ENCODE peak calls at places on chromosomes 12 and 14, in five cellular contexts. V is GM23248, T is neural progenitor cell, S is HCT116, F is MM.1S. Y is an unnamed sample.

GRCh38 chr12:102956738-102957338 is 636 bp upstream of the ASCL1 start:
- DNase-seq in S (no peak), V (no peak), F (no peak), T (no peak), Y (no peak)

GRCh38 chr12:64147011-64147671 is 75.0 kb downstream of the KICS2 start:
- DNase-seq in F (no peak), V (no peak), T (no peak), S (no peak), Y (no peak)

GRCh38 chr12:92035477-92035876 is 110.2 kb downstream of the BTG1 start:
- DNase-seq in T (no peak), F (no peak), V (no peak), S (no peak), Y (no peak)

GRCh38 chr14:100463937-100464336 is 123.3 kb downstream of the BEGAIN start:
- DNase-seq in V (no peak), T (no peak), F (no peak), S (no peak), Y (no peak)

GRCh38 chr12:53254816-53255545 is 13.1 kb upstream of the ESPL1 start:
- DNase-seq in V (no peak), S (no peak), F (no peak), T (no peak), Y (no peak)

GRCh38 chr12:95995238-95996031 is 709 bp downstream of the HAL start:
- DNase-seq in S (no peak), F (no peak), V (no peak), T (no peak), Y (no peak)

GRCh38 chr14:104550849-104551728 is 28.5 kb upstream of the C14orf180 start:
- DNase-seq in T (no peak), F (no peak), V (no peak), S (no peak), Y (peak)

GRCh38 chr14:44960646-44961045 is 1.1 kb downstream of the KLHL28 start:
- DNase-seq in S (no peak), F (no peak), T (no peak), V (peak), Y (no peak)

GRCh38 chr14:96095581-96096476 is 56.7 kb downstream of the C14orf132 start:
- DNase-seq in F (no peak), S (no peak), T (peak), V (peak), Y (peak)

GRCh38 chr12:114995891-114996290 is 311.9 kb upstream of the TBX3 start:
- DNase-seq in T (no peak), V (peak), F (no peak), S (no peak), Y (peak)

GRCh38 chr12:132194556-132194955 is 50.3 kb downstream of the NOC4L start:
- DNase-seq in V (no peak), F (no peak), S (no peak), T (no peak), Y (no peak)

GRCh38 chr12:119665164-119665929 is 2.6 kb upstream of the PRKAB1 start:
- DNase-seq in V (no peak), F (no peak), S (no peak), T (no peak), Y (no peak)

GRCh38 chr14:92924247-92924646 is 1.3 kb downstream of the CHGA start:
- DNase-seq in F (peak), S (no peak), V (no peak), T (no peak), Y (no peak)

GRCh38 chr14:95518045-95518751 is 1.7 kb upstream of the SYNE3 start:
- DNase-seq in F (peak), T (no peak), S (no peak), V (peak), Y (no peak)

GRCh38 chr12:28683371-28683770 is 465.7 kb upstream of the FAR2 start:
- DNase-seq in V (no peak), F (no peak), S (no peak), T (no peak), Y (no peak)

GRCh38 chr14:45249847-45250575 is 3.0 kb downstream of the MIS18BP1 start:
- DNase-seq in V (peak), T (no peak), S (no peak), F (peak), Y (peak)

GRCh38 chr14:52313903-52314481 is at the start of gene PTGER2:
- DNase-seq in S (peak), V (peak), T (peak), F (peak), Y (peak)

GRCh38 chr12:121793836-121794531 is 496 bp upstream of the RHOF start:
- DNase-seq in V (peak), S (peak), T (peak), F (peak), Y (peak)

GRCh38 chr14:104603623-104604401 is 760 bp downstream of the TMEM179 start:
- DNase-seq in S (no peak), F (no peak), T (no peak), V (no peak), Y (no peak)

GRCh38 chr12:28710882-28711281 is 438.2 kb upstream of the FAR2 start:
- DNase-seq in S (no peak), V (peak), F (no peak), T (no peak), Y (peak)

GRCh38 chr12:106342397-106343212 is 14.9 kb upstream of the POLR3B start:
- DNase-seq in T (no peak), F (no peak), S (no peak), V (peak), Y (peak)

GRCh38 chr12:2052861-2053674 is at the start of gene CACNA1C:
- DNase-seq in F (peak), T (peak), S (no peak), V (peak), Y (no peak)
- TF ChIP-seq EZH2 in F (no peak), T (peak), S (no peak), V (no peak), Y (peak)

DNA sequence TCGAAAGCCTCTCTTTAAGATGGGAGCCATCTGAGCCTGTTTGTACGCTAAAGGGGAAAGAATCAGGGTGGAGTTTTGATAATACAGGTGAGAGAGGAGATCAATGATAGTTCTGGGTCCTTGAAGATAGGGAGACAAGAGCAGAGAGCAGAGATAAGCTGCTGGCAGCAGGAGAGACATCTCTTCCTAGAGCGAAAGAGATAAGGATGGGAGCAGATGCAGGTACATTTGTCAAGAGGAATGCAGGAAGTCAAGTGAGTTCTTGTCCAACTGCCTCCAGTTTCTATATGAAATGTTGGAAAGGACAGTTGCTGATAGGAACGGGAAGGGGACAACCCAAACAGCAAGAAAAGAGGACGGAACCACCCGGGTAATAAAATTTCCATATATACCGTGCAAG is 24.7 kb upstream of the HIF1A start:
- DNase-seq in T (no peak), F (no peak), S (no peak), V (no peak), Y (no peak)
- H3K4me2 ChIP-seq in T (no peak), F (peak), S (no peak), V (no peak), Y (no peak)

DNA sequence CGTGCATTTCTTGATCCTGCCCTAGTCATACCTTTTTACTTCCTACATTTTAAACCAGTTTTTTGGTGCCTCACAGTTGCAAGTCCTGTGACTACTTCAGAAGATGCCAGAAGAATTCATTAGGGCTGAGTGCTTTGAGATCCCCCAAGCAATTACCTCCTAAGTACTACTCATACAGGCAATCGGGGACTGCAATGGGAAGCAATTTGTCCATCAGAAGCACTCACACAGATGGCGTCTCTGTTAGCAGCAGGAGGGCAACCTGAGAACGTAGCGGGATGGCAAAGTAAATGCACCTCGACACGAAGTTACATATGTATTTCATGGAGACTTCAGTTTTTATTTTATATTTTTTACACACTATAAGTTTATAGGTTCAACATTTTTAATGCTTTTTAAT is 188.3 kb downstream of the CAPZA3 start:
- DNase-seq in V (no peak), S (no peak), F (no peak), T (no peak), Y (no peak)
- TF ChIP-seq EZH2phosphoT487 in V (no peak), S (no peak), F (no peak), T (no peak), Y (no peak)

DNA sequence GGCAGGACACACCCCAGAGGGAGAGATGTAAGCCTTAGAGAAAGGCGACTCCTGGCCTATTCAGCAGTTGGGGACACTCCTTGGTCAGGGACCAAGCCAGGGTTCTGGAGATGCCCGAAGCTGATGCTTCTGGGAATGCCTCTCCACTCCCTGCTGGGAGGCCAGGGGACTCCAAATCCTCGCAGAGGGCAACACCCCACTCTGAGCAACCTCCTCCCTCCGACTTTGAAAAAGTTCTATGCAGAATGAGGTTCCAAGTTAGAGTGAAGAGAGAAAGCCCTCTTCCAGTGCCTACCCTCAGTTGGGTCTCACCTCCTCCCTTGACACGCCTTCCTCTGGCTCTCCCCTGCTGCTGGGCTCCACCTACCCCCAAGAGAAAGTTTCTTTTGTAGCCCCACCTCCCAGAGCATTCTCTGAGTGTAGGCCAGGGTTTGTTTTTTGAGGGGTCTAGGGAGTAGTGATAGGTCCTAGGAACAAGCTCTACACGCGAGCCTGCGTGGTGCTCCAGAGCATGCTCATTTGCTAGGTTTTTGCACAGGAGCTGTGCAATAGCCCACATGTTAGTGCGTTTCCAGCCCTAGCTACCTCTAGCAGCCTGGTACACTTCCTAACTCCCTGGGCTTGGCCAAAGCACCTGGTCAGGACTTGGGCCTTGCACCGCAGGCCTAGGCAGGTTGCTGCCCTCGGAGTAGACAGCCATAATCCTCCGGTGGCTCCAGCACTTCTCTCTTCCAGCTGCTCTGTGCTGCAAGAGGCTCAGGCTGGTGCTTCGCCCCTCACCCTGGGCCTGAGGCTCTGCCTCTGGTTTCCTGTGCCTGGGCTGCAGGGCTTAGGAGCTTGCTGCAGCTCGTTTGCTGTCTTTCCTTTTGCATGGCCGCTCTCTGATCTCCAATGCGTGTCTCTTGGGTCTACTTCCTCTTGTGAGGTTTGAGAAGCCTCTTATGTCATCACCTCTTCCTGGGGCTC is 590 bp upstream of the CEBPE start:
- DNase-seq in S (no peak), T (peak), F (no peak), V (no peak), Y (no peak)
- TF ChIP-seq EZH2 in S (no peak), T (no peak), F (no peak), V (no peak), Y (no peak)

GRCh38 chr12:104581000-104581570 is 124.3 kb downstream of the CHST11 start:
- DNase-seq in F (no peak), V (no peak), T (no peak), S (no peak), Y (no peak)

GRCh38 chr12:104579716-104580495 is 123.2 kb downstream of the CHST11 start:
- DNase-seq in V (peak), S (no peak), F (peak), T (no peak), Y (no peak)

GRCh38 chr12:104576178-104576778 is 119.5 kb downstream of the CHST11 start:
- DNase-seq in F (no peak), S (no peak), T (no peak), V (no peak), Y (no peak)

GRCh38 chr12:104576980-104577925 is 120.5 kb downstream of the CHST11 start:
- DNase-seq in V (peak), S (no peak), F (no peak), T (no peak), Y (no peak)

DNA sequence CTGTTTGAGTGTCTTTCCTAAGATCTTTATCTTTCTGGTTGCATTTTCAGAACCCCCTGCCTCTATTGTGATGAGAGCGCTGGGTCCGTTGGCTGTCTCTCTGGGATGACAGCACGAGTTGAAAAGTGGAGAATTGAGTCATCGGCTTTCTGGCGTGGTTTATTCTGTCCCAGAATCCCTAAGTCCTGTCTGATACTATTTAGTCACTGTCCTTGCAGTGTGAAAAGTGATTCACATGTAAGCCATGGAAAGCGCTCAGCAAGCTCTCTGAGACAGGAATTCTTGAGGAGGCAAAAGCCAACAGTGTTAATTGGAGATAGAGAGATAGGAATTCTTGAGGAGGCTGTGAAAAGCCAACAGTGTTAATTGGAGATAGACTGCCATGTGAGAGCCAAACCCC is 121.7 kb downstream of the CHST11 start:
- DNase-seq in T (peak), S (no peak), V (peak), F (no peak), Y (peak)
- H3K4me2 ChIP-seq in T (no peak), S (peak), V (peak), F (no peak), Y (no peak)

DNA sequence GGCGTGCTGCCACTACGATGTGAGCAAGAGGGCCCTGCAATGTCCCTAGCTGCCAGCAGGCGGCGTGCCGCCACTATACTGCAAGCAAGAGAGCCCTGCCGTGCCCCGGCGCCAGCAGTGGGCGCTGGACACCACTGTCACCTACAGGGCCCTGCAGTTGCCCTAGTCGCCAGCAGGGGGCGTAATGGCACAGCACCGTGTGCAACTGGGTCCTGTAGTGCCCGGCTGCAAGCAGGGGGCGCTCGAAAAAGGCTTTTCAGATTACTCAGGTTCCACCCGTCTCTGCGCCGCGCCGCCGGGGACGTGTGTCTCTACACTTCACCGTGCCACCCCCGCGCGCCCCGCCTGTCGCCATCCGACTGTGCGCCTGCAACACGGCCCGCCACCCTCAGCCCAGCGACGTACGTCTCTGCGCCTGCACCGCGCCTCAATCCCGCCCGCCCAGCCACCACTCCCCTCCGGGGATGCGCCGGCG is 1356.9 kb downstream of the TMEM121 start:
- DNase-seq in T (no peak), S (no peak), F (no peak), V (peak), Y (peak)
- TF ChIP-seq EZH2phosphoT487 in T (no peak), S (no peak), F (no peak), V (no peak), Y (no peak)

GRCh38 chr12:48970702-48971334 is 717 bp downstream of the WNT10B start:
- DNase-seq in V (no peak), T (no peak), S (no peak), F (no peak), Y (no peak)
- TF ChIP-seq EZH2 in V (peak), T (no peak), S (no peak), F (no peak), Y (no peak)

DNA sequence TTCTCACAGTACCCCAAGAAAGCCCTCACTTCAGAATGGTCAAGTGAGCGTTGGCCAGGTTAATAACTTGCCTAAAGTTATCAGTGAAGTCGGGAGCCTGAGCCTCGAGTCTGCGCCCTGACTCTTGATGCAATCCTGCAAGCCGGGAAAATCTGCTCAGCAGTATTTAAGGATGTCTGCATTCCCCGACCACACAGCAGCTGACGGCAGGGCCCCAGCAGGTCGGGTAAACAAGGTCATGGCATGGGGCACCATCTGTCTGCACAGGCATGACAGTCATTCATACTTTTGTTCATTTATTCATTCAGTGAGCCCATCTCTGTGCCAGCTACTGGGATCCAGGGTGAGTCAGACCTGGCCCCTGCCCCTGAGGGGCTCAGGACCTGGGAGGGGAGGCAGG is 11.1 kb downstream of the ABCB9 start:
- DNase-seq in V (no peak), S (no peak), F (no peak), T (no peak), Y (no peak)
- H3K4me2 ChIP-seq in V (no peak), S (no peak), F (no peak), T (no peak), Y (no peak)

GRCh38 chr12:71164877-71165197 is 7.0 kb upstream of the TSPAN8 start:
- DNase-seq in F (no peak), V (no peak), S (no peak), T (no peak), Y (peak)
- TF ChIP-seq EZH2phosphoT487 in F (no peak), V (no peak), S (no peak), T (no peak), Y (no peak)

Y was measured in PC-3.